ENCODE peak calls at places on chromosomes 13 and 19, in ten cellular contexts. C is coronary artery; U is H9; W is GM06990; N is NCI-H345; T is AG04450; R is pulmonary artery endothelial cell; Z is astrocyte of the hippocampus; D is stimulated activated CD4-positive, alpha-beta T cell treated with anti-CD3 and anti-CD28 coated beads, Interleukin-2, amount 100 ng/mL, for 48 hours; X is substantia nigra. E is an unnamed sample.

GRCh38 chr19:19062454-19063182 is 1.2 kb upstream of the SLC25A42 start:
- DNase-seq in C (no peak), U (no peak), W (no peak), N (no peak), T (peak), R (no peak), Z (peak), D (peak), X (no peak), E (no peak)

GRCh38 chr19:40612831-40613668 is 11.9 kb downstream of the LTBP4 start:
- DNase-seq in C (peak), U (peak), W (no peak), N (peak), T (no peak), R (no peak), Z (peak), D (peak), X (no peak), E (no peak)

GRCh38 chr19:2087621-2088100 is 8.5 kb downstream of the MOB3A start:
- DNase-seq in C (no peak), U (no peak), W (peak), N (no peak), T (no peak), R (no peak), Z (no peak), D (no peak), X (no peak), E (no peak)

GRCh38 chr19:4456843-4457653 is 546 bp downstream of the UBXN6 start:
- DNase-seq in C (no peak), U (peak), W (no peak), N (peak), T (no peak), R (peak), Z (peak), D (peak), X (peak), E (peak)

GRCh38 chr19:45781282-45782161 is 768 bp downstream of the DMPK start:
- DNase-seq in C (no peak), U (no peak), W (no peak), N (peak), T (no peak), R (no peak), Z (no peak), D (no peak), X (peak), E (no peak)

GRCh38 chr13:35833571-35834305 is 297.4 kb downstream of the DCLK1 start:
- DNase-seq in C (no peak), U (no peak), W (no peak), N (no peak), T (no peak), R (no peak), Z (no peak), D (no peak), X (no peak), E (no peak)

GRCh38 chr19:21321134-21321533 is 8.1 kb downstream of the ZNF708 start:
- DNase-seq in C (no peak), U (no peak), W (no peak), N (no peak), T (no peak), R (no peak), Z (peak), D (no peak), X (peak), E (no peak)

GRCh38 chr13:97359181-97360057 is 74.5 kb upstream of the RAP2A start:
- DNase-seq in C (no peak), U (peak), W (no peak), N (peak), T (peak), R (peak), Z (peak), D (peak), X (peak), E (peak)

GRCh38 chr13:37492061-37492460 is 106.5 kb downstream of the POSTN start:
- DNase-seq in C (no peak), U (no peak), W (no peak), N (no peak), T (no peak), R (no peak), Z (no peak), D (no peak), X (no peak), E (no peak)

GRCh38 chr13:39129253-39129652 is 91.0 kb downstream of the NHLRC3 start:
- DNase-seq in C (no peak), U (no peak), W (no peak), N (peak), T (no peak), R (no peak), Z (no peak), D (no peak), X (no peak), E (no peak)

GRCh38 chr19:49499030-49499670 is 2.9 kb downstream of the RPS11 start:
- DNase-seq in C (no peak), U (no peak), W (no peak), N (no peak), T (no peak), R (no peak), Z (no peak), D (no peak), X (no peak), E (no peak)

GRCh38 chr13:100506154-100506553 is 82.4 kb downstream of the GGACT start:
- DNase-seq in C (no peak), U (no peak), W (peak), N (no peak), T (no peak), R (no peak), Z (no peak), D (peak), X (no peak), E (no peak)

GRCh38 chr13:113920173-113920572 is 53.7 kb downstream of the C13orf46 start:
- DNase-seq in C (peak), U (no peak), W (no peak), N (no peak), T (no peak), R (no peak), Z (no peak), D (no peak), X (no peak), E (no peak)

GRCh38 chr13:46296920-46297319 is 85.2 kb downstream of the LRRC63 start:
- DNase-seq in C (no peak), U (no peak), W (no peak), N (no peak), T (peak), R (peak), Z (peak), D (no peak), X (no peak), E (peak)

GRCh38 chr19:29495091-29495490 is 30.7 kb upstream of the VSTM2B start:
- DNase-seq in C (no peak), U (no peak), W (no peak), N (no peak), T (no peak), R (no peak), Z (no peak), D (no peak), X (no peak), E (no peak)

GRCh38 chr19:2702170-2703076 is at the start of gene GNG7:
- DNase-seq in C (peak), U (peak), W (peak), N (peak), T (no peak), R (peak), Z (peak), D (peak), X (peak), E (peak)

GRCh38 chr13:100542546-100543156 is 45.9 kb downstream of the GGACT start:
- DNase-seq in C (peak), U (peak), W (peak), N (no peak), T (no peak), R (no peak), Z (peak), D (no peak), X (no peak), E (peak)

GRCh38 chr19:55276720-55277430 is 3.0 kb downstream of the HSPBP1 start:
- DNase-seq in C (no peak), U (no peak), W (peak), N (no peak), T (no peak), R (no peak), Z (no peak), D (no peak), X (no peak), E (no peak)

GRCh38 chr13:47707414-47707813 is 293.7 kb downstream of the SUCLA2 start:
- DNase-seq in C (no peak), U (no peak), W (no peak), N (no peak), T (no peak), R (no peak), Z (no peak), D (no peak), X (no peak), E (no peak)

GRCh38 chr13:51957377-51958216 is 53.7 kb downstream of the ATP7B start:
- DNase-seq in C (no peak), U (no peak), W (no peak), N (no peak), T (no peak), R (no peak), Z (no peak), D (no peak), X (no peak), E (no peak)

GRCh38 chr13:95262837-95263381 is 38.3 kb downstream of the ABCC4 start:
- DNase-seq in C (no peak), U (no peak), W (no peak), N (no peak), T (no peak), R (no peak), Z (no peak), D (no peak), X (no peak), E (no peak)

GRCh38 chr13:50646070-50646469 is 197.4 kb downstream of the DLEU7 start:
- DNase-seq in C (no peak), U (no peak), W (no peak), N (no peak), T (no peak), R (no peak), Z (peak), D (no peak), X (no peak), E (no peak)

GRCh38 chr13:60329221-60329983 is 67.6 kb upstream of the TDRD3 start:
- DNase-seq in C (no peak), U (peak), W (no peak), N (peak), T (no peak), R (no peak), Z (peak), D (no peak), X (no peak), E (peak)

GRCh38 chr13:80109313-80109712 is 231.6 kb downstream of the SPRY2 start:
- DNase-seq in C (no peak), U (no peak), W (no peak), N (no peak), T (no peak), R (no peak), Z (no peak), D (no peak), X (no peak), E (peak)

GRCh38 chr13:44013666-44014291 is 134.1 kb downstream of the LACC1 start:
- DNase-seq in C (no peak), U (no peak), W (no peak), N (no peak), T (peak), R (peak), Z (peak), D (no peak), X (no peak), E (peak)

GRCh38 chr13:45068036-45069001 is 52.0 kb upstream of the GTF2F2 start:
- DNase-seq in C (no peak), U (no peak), W (no peak), N (peak), T (no peak), R (no peak), Z (no peak), D (no peak), X (no peak), E (no peak)

GRCh38 chr19:42421101-42421500 is 6.1 kb downstream of the LIPE start:
- DNase-seq in C (no peak), U (no peak), W (no peak), N (no peak), T (no peak), R (no peak), Z (no peak), D (no peak), X (no peak), E (no peak)

GRCh38 chr13:63208811-63209210 is 1793.2 kb upstream of the PCDH20 start:
- DNase-seq in C (no peak), U (no peak), W (no peak), N (no peak), T (no peak), R (no peak), Z (peak), D (no peak), X (no peak), E (peak)

GRCh38 chr19:7679017-7679720 is 1.5 kb upstream of the TRAPPC5 start:
- DNase-seq in C (no peak), U (no peak), W (peak), N (peak), T (no peak), R (no peak), Z (no peak), D (peak), X (no peak), E (no peak)

GRCh38 chr19:17390665-17391370 is 3.2 kb downstream of the CCDC194 start:
- DNase-seq in C (peak), U (peak), W (peak), N (peak), T (peak), R (peak), Z (peak), D (peak), X (peak), E (peak)

GRCh38 chr13:52921194-52921593 is 72.8 kb upstream of the PCDH8 start:
- DNase-seq in C (no peak), U (no peak), W (peak), N (no peak), T (no peak), R (no peak), Z (no peak), D (no peak), X (peak), E (no peak)

GRCh38 chr19:29040291-29040690 is 172.7 kb downstream of the UQCRFS1 start:
- DNase-seq in C (no peak), U (no peak), W (no peak), N (no peak), T (no peak), R (no peak), Z (no peak), D (no peak), X (no peak), E (no peak)

GRCh38 chr13:94999871-95000270 is 287.5 kb upstream of the SOX21 start:
- DNase-seq in C (no peak), U (no peak), W (no peak), N (no peak), T (no peak), R (peak), Z (no peak), D (no peak), X (no peak), E (no peak)

GRCh38 chr19:47012620-47013019 is 7.0 kb upstream of the NPAS1 start:
- DNase-seq in C (no peak), U (no peak), W (no peak), N (no peak), T (no peak), R (no peak), Z (no peak), D (no peak), X (no peak), E (no peak)

GRCh38 chr19:45913874-45914830 is at the start of gene NANOS2:
- DNase-seq in C (no peak), U (peak), W (no peak), N (no peak), T (no peak), R (no peak), Z (peak), D (no peak), X (no peak), E (peak)

GRCh38 chr19:2315818-2316353 is 7.9 kb upstream of the LINGO3 start:
- DNase-seq in C (no peak), U (peak), W (no peak), N (no peak), T (no peak), R (no peak), Z (peak), D (no peak), X (peak), E (peak)

GRCh38 chr13:21625366-21625765 is 21.4 kb upstream of the MICU2 start:
- DNase-seq in C (no peak), U (no peak), W (no peak), N (peak), T (no peak), R (no peak), Z (peak), D (no peak), X (no peak), E (peak)